ENCODE peak calls at places on chromosomes 12 and 14, in eight cellular contexts. S is astrocyte of the spinal cord; H is CD8-positive, alpha-beta T cell; X is H7; T is left lung; F is uterus; A is PC-9; M is kidney epithelial cell. Y is an unnamed sample.

GRCh38 chr14:105419305-105420091 is at the start of gene MTA1:
- DNase-seq in S (no peak), H (peak; percentile 69), X (peak; percentile 96), T (peak; percentile 88), F (no peak), A (no peak), M (no peak), Y (no peak)

GRCh38 chr14:100294213-100294962 is 11.9 kb downstream of the SLC25A29 start:
- DNase-seq in S (no peak), H (no peak), X (peak; percentile 48), T (peak; percentile 46), F (peak; percentile 26), A (no peak), M (no peak), Y (peak; percentile 41)

GRCh38 chr12:71671816-71672215 is 7.7 kb downstream of the THAP2 start:
- DNase-seq in S (no peak), H (no peak), X (no peak), T (no peak), F (no peak), A (no peak), M (no peak), Y (no peak)

GRCh38 chr14:85762523-85762922 is 232.6 kb downstream of the FLRT2 start:
- DNase-seq in S (no peak), H (no peak), X (no peak), T (no peak), F (no peak), A (no peak), M (no peak), Y (no peak)

GRCh38 chr14:49461529-49462401 is 124.4 kb downstream of the RPS29 start:
- DNase-seq in S (peak; percentile 76), H (peak; percentile 53), X (peak; percentile 16), T (no peak), F (no peak), A (peak; percentile 67), M (peak; percentile 48), Y (peak; percentile 72)

GRCh38 chr14:77238996-77239395 is 32.0 kb downstream of the NGB start:
- DNase-seq in S (no peak), H (no peak), X (no peak), T (no peak), F (no peak), A (no peak), M (no peak), Y (no peak)

GRCh38 chr12:93318720-93319522 is 58.8 kb upstream of the NUDT4 start:
- DNase-seq in S (no peak), H (no peak), X (no peak), T (no peak), F (no peak), A (no peak), M (no peak), Y (no peak)

GRCh38 chr14:51369814-51370213 is 129.8 kb downstream of the TMX1 start:
- DNase-seq in S (no peak), H (no peak), X (peak; percentile 58), T (no peak), F (no peak), A (no peak), M (no peak), Y (peak; percentile 62)

GRCh38 chr12:66140726-66141125 is 10.2 kb upstream of the LLPH start:
- DNase-seq in S (no peak), H (no peak), X (no peak), T (no peak), F (no peak), A (no peak), M (no peak), Y (no peak)

GRCh38 chr14:46136456-46136855 is 515.1 kb downstream of the RPL10L start:
- DNase-seq in S (no peak), H (no peak), X (no peak), T (no peak), F (no peak), A (no peak), M (no peak), Y (no peak)

GRCh38 chr12:122021193-122021821 is 377 bp upstream of the BCL7A start:
- DNase-seq in S (no peak), H (no peak), X (no peak), T (peak; percentile 80), F (peak; percentile 37), A (no peak), M (no peak), Y (peak; percentile 85)

GRCh38 chr12:89663577-89664357 is 44.9 kb downstream of the ATP2B1 start:
- DNase-seq in S (peak; percentile 23), H (no peak), X (no peak), T (no peak), F (no peak), A (peak; percentile 73), M (no peak), Y (no peak)

GRCh38 chr12:100447405-100447804 is 26.3 kb upstream of the NR1H4 start:
- DNase-seq in S (no peak), H (no peak), X (peak; percentile 26), T (no peak), F (no peak), A (no peak), M (no peak), Y (no peak)

GRCh38 chr14:25108959-25109358 is 59.0 kb upstream of the STXBP6 start:
- DNase-seq in S (no peak), H (no peak), X (no peak), T (no peak), F (no peak), A (no peak), M (no peak), Y (no peak)

GRCh38 chr12:116880213-116880816 is 926 bp downstream of the HRK start:
- DNase-seq in S (peak; percentile 41), H (no peak), X (peak; percentile 61), T (no peak), F (no peak), A (peak; percentile 34), M (no peak), Y (peak; percentile 74)
- H3K4me3 ChIP-seq in S (no peak overlapping the region), H (peak overlapping the region; percentile 35), X (peak overlapping the region; percentile 71), T (no peak overlapping the region), F (no peak overlapping the region), A (peak overlapping the region; percentile 67), M (peak overlapping the region; percentile 12), Y (peak overlapping the region; percentile 80)

GRCh38 chr14:56858422-56858821 is 48.1 kb upstream of the OTX2 start:
- DNase-seq in S (no peak), H (no peak), X (no peak), T (no peak), F (no peak), A (no peak), M (no peak), Y (peak; percentile 71)

GRCh38 chr14:56855891-56856461 is 45.7 kb upstream of the OTX2 start:
- DNase-seq in S (no peak), H (no peak), X (peak; percentile 63), T (no peak), F (no peak), A (no peak), M (no peak), Y (peak; percentile 90)

GRCh38 chr14:56857206-56857605 is 46.9 kb upstream of the OTX2 start:
- DNase-seq in S (no peak), H (no peak), X (no peak), T (no peak), F (no peak), A (no peak), M (no peak), Y (no peak)

DNA sequence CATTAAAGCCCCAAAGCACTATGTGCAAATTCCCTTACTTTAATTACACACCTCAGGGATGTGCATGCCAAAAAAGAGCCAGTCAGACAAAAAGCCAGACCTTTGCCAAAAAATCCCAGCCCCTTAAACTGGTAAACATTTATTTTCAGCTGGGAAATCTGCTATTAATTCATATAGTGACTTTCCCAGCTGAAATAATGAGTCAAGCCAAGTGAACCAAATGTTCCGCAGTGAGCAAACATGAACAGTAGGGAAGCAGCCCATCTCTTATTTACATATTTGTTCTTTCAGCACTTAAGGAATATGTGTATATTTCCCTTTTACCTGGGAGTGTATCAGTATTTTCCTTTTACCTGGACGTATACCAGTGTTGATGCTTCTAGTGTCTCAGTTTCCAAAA is 44.0 kb upstream of the OTX2 start:
- DNase-seq in S (no peak), H (no peak), X (no peak), T (no peak), F (no peak), A (no peak), M (no peak), Y (no peak)
- H3K4me3 ChIP-seq in S (no peak overlapping the region), H (no peak overlapping the region), X (no peak overlapping the region), T (no peak overlapping the region), F (no peak overlapping the region), A (no peak overlapping the region), M (no peak overlapping the region), Y (no peak overlapping the region)

GRCh38 chr12:48999371-49000131 is at the start of gene DDN:
- DNase-seq in S (peak; percentile 47), H (no peak), X (peak; percentile 87), T (peak; percentile 83), F (no peak), A (no peak), M (no peak), Y (peak; percentile 86)

GRCh38 chr12:48997719-48998496 is 1.3 kb downstream of the DDN start:
- DNase-seq in S (no peak), H (no peak), X (peak; percentile 97), T (peak; percentile 88), F (no peak), A (no peak), M (no peak), Y (peak; percentile 90)

GRCh38 chr12:48996794-48997718 is 2.1 kb downstream of the DDN start:
- DNase-seq in S (peak; percentile 67), H (peak; percentile 71), X (peak; percentile 91), T (peak; percentile 94), F (peak; percentile 69), A (no peak), M (no peak), Y (peak; percentile 97)

GRCh38 chr12:48998497-48999353 is 450 bp downstream of the DDN start:
- DNase-seq in S (no peak), H (no peak), X (peak; percentile 79), T (no peak), F (no peak), A (no peak), M (no peak), Y (peak; percentile 87)

DNA sequence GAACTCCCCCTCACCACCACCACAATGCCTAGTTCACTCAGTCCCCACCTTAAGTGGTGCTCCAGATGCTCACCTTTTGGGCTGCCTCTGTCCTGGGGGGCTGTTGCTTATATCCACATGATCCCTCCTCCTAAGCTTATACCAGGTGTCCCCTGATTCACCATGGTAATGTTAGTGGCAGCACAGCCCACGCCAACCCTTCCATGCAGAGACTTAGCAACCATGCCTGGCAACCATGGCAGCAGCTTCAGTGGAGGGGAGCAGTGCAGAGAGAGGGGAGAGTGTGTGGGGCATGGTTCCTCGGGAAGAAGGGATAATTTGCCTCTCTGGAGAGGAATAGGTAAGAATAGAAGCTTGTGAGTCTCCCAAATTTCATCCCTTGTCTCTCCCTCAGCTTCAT is 1.2 kb upstream of the DDN start:
- DNase-seq in S (no peak), H (no peak), X (no peak), T (no peak), F (no peak), A (no peak), M (no peak), Y (no peak)
- H3K4me3 ChIP-seq in S (no peak overlapping the region), H (no peak overlapping the region), X (no peak overlapping the region), T (no peak overlapping the region), F (no peak overlapping the region), A (peak overlapping the region; percentile 61), M (no peak overlapping the region), Y (no peak overlapping the region)

DNA sequence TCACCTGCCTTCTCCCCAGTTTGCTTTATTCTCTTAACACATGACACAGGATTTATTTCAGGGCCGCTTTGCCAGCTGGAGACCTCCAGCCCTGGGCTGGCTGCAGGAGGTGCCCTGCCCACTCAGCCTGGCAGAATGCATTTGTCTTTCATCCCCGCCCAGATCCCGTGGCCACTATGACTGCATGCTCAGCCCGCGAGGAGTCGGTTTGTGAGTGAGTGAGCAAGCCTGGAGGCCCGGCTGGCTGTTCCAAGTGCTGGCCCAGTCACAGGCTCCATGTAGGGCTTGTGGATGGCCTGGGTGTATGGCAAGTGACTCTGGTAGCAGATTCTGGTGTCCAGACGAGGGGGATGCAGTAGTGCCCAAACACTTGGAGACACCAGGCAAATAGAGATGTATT is 2.1 kb downstream of the TDP1 start:
- DNase-seq in S (no peak), H (no peak), X (no peak), T (no peak), F (no peak), A (no peak), M (no peak), Y (peak; percentile 49)
- H3K4me3 ChIP-seq in S (no peak overlapping the region), H (no peak overlapping the region), X (no peak overlapping the region), T (no peak overlapping the region), F (no peak overlapping the region), A (no peak overlapping the region), M (no peak overlapping the region), Y (peak overlapping the region; percentile 90)

Y was measured in endodermal cell.